ENCODE peak calls at places on chromosomes 6 and 20, in seven cellular contexts. One of them, this sample, is unnamed.

GRCh38 chr20:45827712-45828111 is 600 bp upstream of the TNNC2 start:
- DNase-seq in CD8-positive, alpha-beta T cell: no peak
- DNase-seq in right atrium auricular region: no peak
- DNase-seq in brain microvascular endothelial cell: no peak
- DNase-seq in heart right ventricle: no peak
- DNase-seq in thyroid gland: no peak
- DNase-seq in tibial nerve: no peak
- DNase-seq in this sample: no peak

GRCh38 chr20:57618091-57618765 is 2.0 kb downstream of the ZBP1 start:
- DNase-seq in CD8-positive, alpha-beta T cell: no peak
- DNase-seq in right atrium auricular region: peak; percentile 58
- DNase-seq in brain microvascular endothelial cell: no peak
- DNase-seq in heart right ventricle: no peak
- DNase-seq in thyroid gland: no peak
- DNase-seq in tibial nerve: no peak
- DNase-seq in this sample: no peak

GRCh38 chr6:5132741-5133140 is 47.6 kb downstream of the PPP1R3G start:
- DNase-seq in CD8-positive, alpha-beta T cell: no peak
- DNase-seq in right atrium auricular region: peak; percentile 88
- DNase-seq in brain microvascular endothelial cell: peak; percentile 95
- DNase-seq in heart right ventricle: peak; percentile 85
- DNase-seq in thyroid gland: peak; percentile 54
- DNase-seq in tibial nerve: no peak
- DNase-seq in this sample: peak; percentile 43

GRCh38 chr6:149855040-149855654 is 9.0 kb downstream of the LRP11 start:
- DNase-seq in CD8-positive, alpha-beta T cell: no peak
- DNase-seq in right atrium auricular region: no peak
- DNase-seq in brain microvascular endothelial cell: peak; percentile 92
- DNase-seq in heart right ventricle: no peak
- DNase-seq in thyroid gland: no peak
- DNase-seq in tibial nerve: no peak
- DNase-seq in this sample: peak; percentile 42

GRCh38 chr6:49662231-49662876 is 25.7 kb upstream of the RHAG start:
- DNase-seq in CD8-positive, alpha-beta T cell: no peak
- DNase-seq in right atrium auricular region: no peak
- DNase-seq in brain microvascular endothelial cell: no peak
- DNase-seq in heart right ventricle: no peak
- DNase-seq in thyroid gland: no peak
- DNase-seq in tibial nerve: no peak
- DNase-seq in this sample: no peak

GRCh38 chr6:18155864-18156396 is 708 bp downstream of the KDM1B start:
- DNase-seq in CD8-positive, alpha-beta T cell: peak; percentile 16
- DNase-seq in right atrium auricular region: peak; percentile 62
- DNase-seq in brain microvascular endothelial cell: peak; percentile 17
- DNase-seq in heart right ventricle: peak; percentile 51
- DNase-seq in thyroid gland: peak; percentile 91
- DNase-seq in tibial nerve: no peak
- DNase-seq in this sample: peak; percentile 82

GRCh38 chr6:3850451-3851203 is 1.5 kb downstream of the FAM50B start:
- DNase-seq in CD8-positive, alpha-beta T cell: no peak
- DNase-seq in right atrium auricular region: no peak
- DNase-seq in brain microvascular endothelial cell: no peak
- DNase-seq in heart right ventricle: no peak
- DNase-seq in thyroid gland: no peak
- DNase-seq in tibial nerve: no peak
- DNase-seq in this sample: no peak

GRCh38 chr20:38159949-38160756 is 4.9 kb downstream of the TGM2 start:
- DNase-seq in CD8-positive, alpha-beta T cell: no peak
- DNase-seq in right atrium auricular region: no peak
- DNase-seq in brain microvascular endothelial cell: no peak
- DNase-seq in heart right ventricle: no peak
- DNase-seq in thyroid gland: no peak
- DNase-seq in tibial nerve: no peak
- DNase-seq in this sample: no peak

GRCh38 chr20:63385819-63386218 is 24.7 kb upstream of the CHRNA4 start:
- DNase-seq in CD8-positive, alpha-beta T cell: no peak
- DNase-seq in right atrium auricular region: no peak
- DNase-seq in brain microvascular endothelial cell: no peak
- DNase-seq in heart right ventricle: no peak
- DNase-seq in thyroid gland: no peak
- DNase-seq in tibial nerve: no peak
- DNase-seq in this sample: no peak

GRCh38 chr20:33046412-33046811 is 7.3 kb upstream of the BPIFB3 start:
- DNase-seq in CD8-positive, alpha-beta T cell: no peak
- DNase-seq in right atrium auricular region: no peak
- DNase-seq in brain microvascular endothelial cell: no peak
- DNase-seq in heart right ventricle: no peak
- DNase-seq in thyroid gland: no peak
- DNase-seq in tibial nerve: no peak
- DNase-seq in this sample: no peak

GRCh38 chr6:84284428-84285033 is 57.1 kb upstream of the CEP162 start:
- DNase-seq in CD8-positive, alpha-beta T cell: no peak
- DNase-seq in right atrium auricular region: no peak
- DNase-seq in brain microvascular endothelial cell: peak; percentile 24
- DNase-seq in heart right ventricle: no peak
- DNase-seq in thyroid gland: no peak
- DNase-seq in tibial nerve: no peak
- DNase-seq in this sample: no peak

GRCh38 chr6:121963826-121964225 is 435.6 kb upstream of the HSF2 start:
- DNase-seq in CD8-positive, alpha-beta T cell: no peak
- DNase-seq in right atrium auricular region: no peak
- DNase-seq in brain microvascular endothelial cell: no peak
- DNase-seq in heart right ventricle: no peak
- DNase-seq in thyroid gland: no peak
- DNase-seq in tibial nerve: no peak
- DNase-seq in this sample: no peak

GRCh38 chr6:10957414-10957886 is 70.6 kb downstream of the SYCP2L start:
- DNase-seq in CD8-positive, alpha-beta T cell: no peak
- DNase-seq in right atrium auricular region: no peak
- DNase-seq in brain microvascular endothelial cell: no peak
- DNase-seq in heart right ventricle: no peak
- DNase-seq in thyroid gland: no peak
- DNase-seq in tibial nerve: no peak
- DNase-seq in this sample: no peak

GRCh38 chr6:11553824-11554223 is 16.3 kb downstream of the TMEM170B start:
- DNase-seq in CD8-positive, alpha-beta T cell: no peak
- DNase-seq in right atrium auricular region: no peak
- DNase-seq in brain microvascular endothelial cell: no peak
- DNase-seq in heart right ventricle: no peak
- DNase-seq in thyroid gland: no peak
- DNase-seq in tibial nerve: no peak
- DNase-seq in this sample: no peak

GRCh38 chr6:156383059-156383458 is 394.1 kb upstream of the ARID1B start:
- DNase-seq in CD8-positive, alpha-beta T cell: no peak
- DNase-seq in right atrium auricular region: no peak
- DNase-seq in brain microvascular endothelial cell: no peak
- DNase-seq in heart right ventricle: no peak
- DNase-seq in thyroid gland: no peak
- DNase-seq in tibial nerve: no peak
- DNase-seq in this sample: no peak

GRCh38 chr6:2999005-2999620 is 581 bp upstream of the NQO2 start:
- DNase-seq in CD8-positive, alpha-beta T cell: peak; percentile 24
- DNase-seq in right atrium auricular region: peak; percentile 97
- DNase-seq in brain microvascular endothelial cell: peak; percentile 79
- DNase-seq in heart right ventricle: no peak
- DNase-seq in thyroid gland: no peak
- DNase-seq in tibial nerve: peak; percentile 65
- DNase-seq in this sample: peak; percentile 67

GRCh38 chr6:28266962-28267694 is at the start of gene ZSCAN26:
- DNase-seq in CD8-positive, alpha-beta T cell: peak; percentile 76
- DNase-seq in right atrium auricular region: peak; percentile 76
- DNase-seq in brain microvascular endothelial cell: peak; percentile 86
- DNase-seq in heart right ventricle: peak; percentile 91
- DNase-seq in thyroid gland: peak; percentile 81
- DNase-seq in tibial nerve: peak; percentile 49
- DNase-seq in this sample: peak; percentile 71

GRCh38 chr6:28264834-28265401 is 2.0 kb upstream of the ZSCAN26 start:
- DNase-seq in CD8-positive, alpha-beta T cell: no peak
- DNase-seq in right atrium auricular region: no peak
- DNase-seq in brain microvascular endothelial cell: no peak
- DNase-seq in heart right ventricle: no peak
- DNase-seq in thyroid gland: no peak
- DNase-seq in tibial nerve: no peak
- DNase-seq in this sample: no peak

GRCh38 chr6:28267695-28268059 is 734 bp downstream of the ZSCAN26 start:
- DNase-seq in CD8-positive, alpha-beta T cell: no peak
- DNase-seq in right atrium auricular region: no peak
- DNase-seq in brain microvascular endothelial cell: no peak
- DNase-seq in heart right ventricle: no peak
- DNase-seq in thyroid gland: no peak
- DNase-seq in tibial nerve: no peak
- DNase-seq in this sample: no peak

GRCh38 chr6:28266563-28266961 is 381 bp upstream of the ZSCAN26 start:
- DNase-seq in CD8-positive, alpha-beta T cell: no peak
- DNase-seq in right atrium auricular region: no peak
- DNase-seq in brain microvascular endothelial cell: no peak
- DNase-seq in heart right ventricle: no peak
- DNase-seq in thyroid gland: no peak
- DNase-seq in tibial nerve: no peak
- DNase-seq in this sample: no peak

DNA sequence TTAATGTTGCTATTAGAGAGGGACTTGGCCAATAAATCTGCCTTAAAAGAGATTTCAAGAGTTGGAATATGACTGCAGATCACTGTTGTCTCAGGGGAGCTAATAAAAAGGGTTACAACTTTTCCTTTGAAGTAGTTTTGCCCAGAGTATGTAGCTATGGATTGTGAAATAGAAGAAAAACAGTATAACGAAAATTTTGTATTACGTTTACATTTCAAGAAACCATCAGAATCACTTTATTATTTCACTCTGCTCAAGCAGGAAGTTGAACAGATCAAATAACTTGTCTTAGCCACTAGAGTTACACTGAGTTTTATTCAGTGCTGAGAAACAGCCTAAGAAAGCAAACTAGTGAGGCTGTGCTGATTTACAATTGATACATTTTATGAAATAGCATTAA is 3.0 kb upstream of the ZSCAN26 start:
- DNase-seq in CD8-positive, alpha-beta T cell: no peak
- DNase-seq in right atrium auricular region: no peak
- DNase-seq in brain microvascular endothelial cell: no peak
- DNase-seq in heart right ventricle: no peak
- DNase-seq in thyroid gland: no peak
- DNase-seq in tibial nerve: no peak
- DNase-seq in this sample: no peak
- H3K4me3 ChIP-seq in CD8-positive, alpha-beta T cell: no peak overlapping the region
- H3K4me3 ChIP-seq in right atrium auricular region: no peak overlapping the region
- H3K4me3 ChIP-seq in brain microvascular endothelial cell: no peak overlapping the region
- H3K4me3 ChIP-seq in heart right ventricle: no peak overlapping the region
- H3K4me3 ChIP-seq in thyroid gland: no peak overlapping the region
- H3K4me3 ChIP-seq in tibial nerve: no peak overlapping the region
- H3K4me3 ChIP-seq in this sample: no peak overlapping the region

GRCh38 chr20:60529149-60529548 is 570.9 kb downstream of the CDH26 start:
- DNase-seq in CD8-positive, alpha-beta T cell: no peak
- DNase-seq in right atrium auricular region: no peak
- DNase-seq in brain microvascular endothelial cell: no peak
- DNase-seq in heart right ventricle: no peak
- DNase-seq in thyroid gland: no peak
- DNase-seq in tibial nerve: no peak
- DNase-seq in this sample: no peak

GRCh38 chr20:60525397-60525796 is 567.2 kb downstream of the CDH26 start:
- DNase-seq in CD8-positive, alpha-beta T cell: no peak
- DNase-seq in right atrium auricular region: no peak
- DNase-seq in brain microvascular endothelial cell: no peak
- DNase-seq in heart right ventricle: no peak
- DNase-seq in thyroid gland: no peak
- DNase-seq in tibial nerve: no peak
- DNase-seq in this sample: no peak

GRCh38 chr20:60528141-60528540 is 569.9 kb downstream of the CDH26 start:
- DNase-seq in CD8-positive, alpha-beta T cell: no peak
- DNase-seq in right atrium auricular region: no peak
- DNase-seq in brain microvascular endothelial cell: no peak
- DNase-seq in heart right ventricle: no peak
- DNase-seq in thyroid gland: peak; percentile 72
- DNase-seq in tibial nerve: no peak
- DNase-seq in this sample: no peak
- H3K27me3 ChIP-seq in CD8-positive, alpha-beta T cell: no peaks in the 10 kb centered on the region
- H3K27me3 ChIP-seq in right atrium auricular region: no peaks in the 10 kb centered on the region
- H3K27me3 ChIP-seq in brain microvascular endothelial cell: no peaks in the 10 kb centered on the region
- H3K27me3 ChIP-seq in heart right ventricle: no peaks in the 10 kb centered on the region
- H3K27me3 ChIP-seq in thyroid gland: no peaks in the 10 kb centered on the region
- H3K27me3 ChIP-seq in tibial nerve: no peaks in the 10 kb centered on the region
- H3K27me3 ChIP-seq in this sample: no peaks in the 10 kb centered on the region

GRCh38 chr20:36093804-36094145 is 60.8 kb upstream of the EPB41L1 start:
- DNase-seq in CD8-positive, alpha-beta T cell: no peak
- DNase-seq in right atrium auricular region: no peak
- DNase-seq in brain microvascular endothelial cell: no peak
- DNase-seq in heart right ventricle: no peak
- DNase-seq in thyroid gland: no peak
- DNase-seq in tibial nerve: no peak
- DNase-seq in this sample: no peak
- H3K4me3 ChIP-seq in CD8-positive, alpha-beta T cell: peak overlapping the region; percentile 69
- H3K4me3 ChIP-seq in right atrium auricular region: peak overlapping the region; percentile 65
- H3K4me3 ChIP-seq in brain microvascular endothelial cell: peak overlapping the region; percentile 64
- H3K4me3 ChIP-seq in heart right ventricle: peak overlapping the region; percentile 85
- H3K4me3 ChIP-seq in thyroid gland: no peak overlapping the region
- H3K4me3 ChIP-seq in tibial nerve: peak overlapping the region; percentile 76
- H3K4me3 ChIP-seq in this sample: peak overlapping the region; percentile 74

GRCh38 chr6:30893666-30894065 is 9.3 kb downstream of the DDR1 start:
- DNase-seq in CD8-positive, alpha-beta T cell: no peak
- DNase-seq in right atrium auricular region: no peak
- DNase-seq in brain microvascular endothelial cell: no peak
- DNase-seq in heart right ventricle: no peak
- DNase-seq in thyroid gland: no peak
- DNase-seq in tibial nerve: no peak
- DNase-seq in this sample: no peak

GRCh38 chr6:30891450-30891723 is 7.1 kb downstream of the DDR1 start:
- DNase-seq in CD8-positive, alpha-beta T cell: no peak
- DNase-seq in right atrium auricular region: no peak
- DNase-seq in brain microvascular endothelial cell: no peak
- DNase-seq in heart right ventricle: no peak
- DNase-seq in thyroid gland: no peak
- DNase-seq in tibial nerve: no peak
- DNase-seq in this sample: no peak

GRCh38 chr6:30894381-30894780 is 10.1 kb downstream of the DDR1 start:
- DNase-seq in CD8-positive, alpha-beta T cell: no peak
- DNase-seq in right atrium auricular region: no peak
- DNase-seq in brain microvascular endothelial cell: no peak
- DNase-seq in heart right ventricle: no peak
- DNase-seq in thyroid gland: no peak
- DNase-seq in tibial nerve: no peak
- DNase-seq in this sample: no peak

GRCh38 chr6:30891816-30892553 is 7.7 kb downstream of the DDR1 start:
- DNase-seq in CD8-positive, alpha-beta T cell: no peak
- DNase-seq in right atrium auricular region: no peak
- DNase-seq in brain microvascular endothelial cell: no peak
- DNase-seq in heart right ventricle: no peak
- DNase-seq in thyroid gland: no peak
- DNase-seq in tibial nerve: no peak
- DNase-seq in this sample: no peak

DNA sequence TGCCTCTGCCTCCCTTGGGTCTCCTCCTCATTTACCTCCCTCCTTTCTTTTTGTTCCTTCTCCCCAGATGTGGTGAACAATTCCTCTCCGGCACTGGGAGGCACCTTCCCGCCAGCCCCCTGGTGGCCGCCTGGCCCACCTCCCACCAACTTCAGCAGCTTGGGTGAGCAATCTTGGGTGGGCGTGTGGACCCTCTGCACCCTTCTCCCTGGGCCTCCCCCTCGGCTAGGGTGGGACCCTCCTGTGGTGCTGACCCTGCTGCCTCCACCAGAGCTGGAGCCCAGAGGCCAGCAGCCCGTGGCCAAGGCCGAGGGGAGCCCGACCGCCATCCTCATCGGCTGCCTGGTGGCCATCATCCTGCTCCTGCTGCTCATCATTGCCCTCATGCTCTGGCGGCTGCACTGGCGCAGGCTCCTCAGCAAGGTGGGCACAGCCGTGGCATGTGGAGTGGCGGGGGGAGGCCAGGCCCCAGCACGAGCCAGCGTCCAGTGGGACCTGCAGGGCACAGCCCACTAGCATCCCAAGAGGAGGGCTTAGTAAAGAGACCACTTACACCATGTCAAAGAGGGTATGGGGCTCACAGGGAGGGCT is 8.8 kb downstream of the DDR1 start:
- DNase-seq in CD8-positive, alpha-beta T cell: no peak
- DNase-seq in right atrium auricular region: no peak
- DNase-seq in brain microvascular endothelial cell: no peak
- DNase-seq in heart right ventricle: no peak
- DNase-seq in thyroid gland: no peak
- DNase-seq in tibial nerve: no peak
- DNase-seq in this sample: no peak
- H3K27me3 ChIP-seq in CD8-positive, alpha-beta T cell: no peaks in the 10 kb centered on the region
- H3K27me3 ChIP-seq in right atrium auricular region: no peaks in the 10 kb centered on the region
- H3K27me3 ChIP-seq in brain microvascular endothelial cell: no peaks in the 10 kb centered on the region
- H3K27me3 ChIP-seq in heart right ventricle: no peaks in the 10 kb centered on the region
- H3K27me3 ChIP-seq in thyroid gland: no peaks in the 10 kb centered on the region
- H3K27me3 ChIP-seq in tibial nerve: no peaks in the 10 kb centered on the region
- H3K27me3 ChIP-seq in this sample: no peaks in the 10 kb centered on the region